ENCODE peak calls at places on chromosome 19, in seven cellular contexts. J is IMR-90, X is heart right ventricle, M is lower lobe of right lung, I is endothelial cell of umbilical vein, Y is ovary, C is ascending aorta. Z is an unnamed sample.

GRCh38 chr19:33110201-33110910 is 21.6 kb upstream of the WDR88 start:
- DNase-seq in C (no peak), X (no peak), J (peak; percentile 87), Y (no peak), I (peak; percentile 24), M (no peak), Z (no peak)

GRCh38 chr19:47483200-47483599 is 819 bp downstream of the KPTN start:
- DNase-seq in C (no peak), I (no peak), J (no peak), Y (no peak), M (no peak), X (no peak), Z (no peak)

GRCh38 chr19:46903458-46903857 is 42.7 kb downstream of the ARHGAP35 start:
- DNase-seq in M (no peak), C (no peak), I (peak; percentile 37), Y (no peak), J (no peak), X (no peak), Z (no peak)

GRCh38 chr19:39110263-39110967 is 15.2 kb upstream of the PAK4 start:
- DNase-seq in C (no peak), M (peak; percentile 74), Y (peak; percentile 50), X (peak; percentile 48), I (peak; percentile 28), J (no peak), Z (no peak)

GRCh38 chr19:17076539-17076919 is 952 bp downstream of the MYO9B start:
- DNase-seq in M (no peak), I (peak; percentile 19), C (no peak), X (no peak), J (no peak), Y (no peak), Z (no peak)

GRCh38 chr19:49421039-49421877 is 2.0 kb downstream of the PTH2 start:
- DNase-seq in Y (peak; percentile 59), J (peak; percentile 17), X (peak; percentile 73), I (peak; percentile 50), C (no peak), M (peak; percentile 77), Z (peak; percentile 91)

GRCh38 chr19:55473613-55474012 is 2.8 kb upstream of the ZNF628 start:
- DNase-seq in M (no peak), X (no peak), Y (no peak), I (no peak), J (no peak), C (no peak), Z (no peak)

GRCh38 chr19:48614436-48615144 is at the start of gene FAM83E:
- DNase-seq in X (no peak), C (no peak), J (no peak), I (no peak), M (peak; percentile 92), Y (peak; percentile 53), Z (peak; percentile 88)

GRCh38 chr19:46753420-46754155 is 7.3 kb upstream of the STRN4 start:
- DNase-seq in X (no peak), M (no peak), I (peak; percentile 41), J (no peak), Y (no peak), C (no peak), Z (no peak)

GRCh38 chr19:58355891-58356235 is 2.6 kb upstream of the A1BG start:
- DNase-seq in Y (no peak), C (no peak), M (peak; percentile 45), I (no peak), X (no peak), J (no peak), Z (peak; percentile 84)

GRCh38 chr19:57269515-57270250 is 10.6 kb upstream of the ZNF460 start:
- DNase-seq in X (no peak), M (no peak), I (peak; percentile 34), Y (no peak), J (peak; percentile 96), C (no peak), Z (no peak)

GRCh38 chr19:33201473-33201872 is 7.3 kb downstream of the LRP3 start:
- DNase-seq in I (no peak), M (no peak), C (no peak), X (no peak), Y (no peak), J (no peak), Z (peak; percentile 42)

GRCh38 chr19:49349567-49349966 is 12.6 kb downstream of the TEAD2 start:
- DNase-seq in C (no peak), X (no peak), Y (no peak), J (no peak), M (no peak), I (no peak), Z (no peak)

GRCh38 chr19:23482829-23483228 is 87.6 kb upstream of the ZNF91 start:
- DNase-seq in J (no peak), I (no peak), X (no peak), C (no peak), M (no peak), Y (no peak), Z (no peak)

GRCh38 chr19:23403581-23404324 is 8.5 kb upstream of the ZNF91 start:
- DNase-seq in Y (no peak), C (no peak), J (no peak), I (no peak), X (no peak), M (no peak), Z (no peak)

GRCh38 chr19:52600639-52601024 is 30.5 kb downstream of the ZNF701 start:
- DNase-seq in C (no peak), J (peak; percentile 3), I (no peak), X (no peak), M (peak; percentile 54), Y (peak; percentile 44), Z (no peak)

GRCh38 chr19:41442473-41443360 is at the start of gene ERICH4:
- DNase-seq in J (no peak), M (no peak), X (no peak), Y (no peak), C (no peak), I (no peak), Z (no peak)

GRCh38 chr19:14559916-14560775 is 11.7 kb downstream of the NDUFB7 start:
- DNase-seq in C (no peak), M (no peak), Y (no peak), J (no peak), I (no peak), X (peak; percentile 61), Z (no peak)

GRCh38 chr19:12162882-12163806 is at the start of gene ZNF136:
- DNase-seq in Y (peak; percentile 90), J (peak; percentile 95), X (peak; percentile 98), C (peak; percentile 89), I (peak; percentile 96), M (peak; percentile 97), Z (peak; percentile 97)

GRCh38 chr19:7706188-7706530 is 4.2 kb upstream of the FCER2 start:
- DNase-seq in I (no peak), M (no peak), C (no peak), X (no peak), J (no peak), Y (no peak), Z (no peak)
- H3K27ac ChIP-seq in I (no peak overlapping the region), M (peak overlapping the region; percentile 24), C (peak overlapping the region; percentile 16), X (no peak overlapping the region), J (no peak overlapping the region), Y (no peak overlapping the region), Z (peak overlapping the region; percentile 44)

DNA sequence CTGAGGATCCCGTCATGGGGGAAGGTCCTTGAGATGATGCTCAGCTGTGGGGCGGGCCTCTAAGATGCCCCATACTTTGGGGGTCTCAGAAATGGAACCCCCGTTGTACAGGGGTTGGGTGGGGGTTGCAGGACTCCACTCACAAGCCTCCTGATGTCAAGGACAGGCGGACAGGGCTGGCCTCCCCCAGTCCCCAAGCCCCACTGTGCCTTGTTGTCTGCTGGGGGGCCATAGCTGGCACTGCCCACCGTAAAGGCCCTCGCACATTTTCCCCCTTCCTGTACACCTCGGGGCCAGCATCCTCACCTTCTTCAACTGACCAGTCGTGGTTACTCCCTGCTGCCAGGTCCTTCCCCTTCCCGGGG is 2.7 kb downstream of the SNAPC2 start:
- DNase-seq in Y (no peak), I (no peak), C (no peak), X (no peak), M (no peak), J (no peak), Z (no peak)
- H3K4me1 ChIP-seq in Y (peaks cover 36% of the 10 kb centered on the region), I (peaks cover 20% of the 10 kb centered on the region), C (peaks cover 29% of the 10 kb centered on the region), X (peaks cover 20% of the 10 kb centered on the region), M (peaks cover 47% of the 10 kb centered on the region), J (peaks cover 17% of the 10 kb centered on the region), Z (peaks cover 34% of the 10 kb centered on the region)

DNA sequence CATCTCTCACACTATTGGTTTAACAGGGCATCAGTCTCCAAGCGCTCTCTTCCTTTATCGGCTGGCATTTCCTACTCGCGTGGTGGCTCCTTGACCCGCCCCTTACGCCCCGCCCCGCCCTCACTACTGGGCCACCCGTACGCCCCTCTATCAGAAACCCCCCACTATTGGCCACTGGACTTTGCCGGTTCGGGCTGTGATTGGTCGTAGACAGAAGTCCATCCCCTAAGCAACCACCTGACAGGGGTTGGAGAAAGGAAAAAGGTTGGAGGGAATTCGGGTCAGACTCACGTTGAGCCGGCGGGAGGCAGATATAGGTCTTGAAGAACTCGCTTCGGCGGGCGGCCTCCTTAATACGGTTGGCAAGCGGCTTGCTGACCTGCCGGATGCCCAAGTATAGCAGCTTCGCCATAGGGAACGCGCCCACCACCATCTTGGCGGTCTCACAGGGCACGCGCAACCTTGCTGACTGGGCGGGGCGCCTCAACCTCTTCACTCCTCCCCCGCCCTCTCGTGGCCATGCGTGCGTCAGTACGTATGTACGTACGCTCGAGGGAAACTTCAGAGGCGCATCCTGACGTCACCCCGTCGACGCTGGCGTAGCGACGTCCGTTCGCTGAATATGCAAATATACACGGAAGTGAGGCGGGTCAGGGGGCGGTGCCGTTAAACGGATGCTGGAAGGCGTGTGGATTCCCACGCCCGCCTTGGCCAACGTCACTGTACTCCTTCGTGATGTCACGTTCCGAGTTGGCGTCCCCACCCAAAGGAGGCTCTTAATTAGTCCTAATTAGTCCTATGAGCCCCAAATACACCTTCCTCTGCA is at the start of gene OPA3:
- DNase-seq in Y (peak; percentile 99), M (peak; percentile 100), I (peak; percentile 100), C (peak; percentile 99), X (peak; percentile 100), J (peak; percentile 100), Z (peak; percentile 98)
- TF ChIP-seq CTCF in Y (peak; percentile 43), M (no peak), I (no peak), C (no peak), X (peak; percentile 35), J (no peak), Z (peak; percentile 39)

GRCh38 chr19:34664168-34664567 is 12.8 kb downstream of the SCGB2B2 start:
- DNase-seq in X (no peak), J (no peak), I (no peak), Y (no peak), C (no peak), M (no peak), Z (no peak)

GRCh38 chr19:34662919-34663318 is 14.0 kb downstream of the SCGB2B2 start:
- DNase-seq in J (no peak), M (no peak), X (no peak), Y (no peak), C (no peak), I (peak; percentile 29), Z (no peak)

GRCh38 chr19:34666958-34667265 is 10.0 kb downstream of the SCGB2B2 start:
- DNase-seq in C (no peak), I (no peak), J (no peak), M (no peak), Y (no peak), X (no peak), Z (no peak)

GRCh38 chr19:34666200-34666957 is 10.6 kb downstream of the SCGB2B2 start:
- DNase-seq in J (no peak), C (no peak), M (no peak), I (no peak), X (no peak), Y (no peak), Z (peak; percentile 67)

GRCh38 chr19:34664870-34665269 is 12.1 kb downstream of the SCGB2B2 start:
- DNase-seq in Y (no peak), M (no peak), J (no peak), I (no peak), C (no peak), X (no peak), Z (no peak)
- H3K27ac ChIP-seq in Y (no peak overlapping the region), M (no peak overlapping the region), J (no peak overlapping the region), I (no peak overlapping the region), C (no peak overlapping the region), X (no peak overlapping the region), Z (no peak overlapping the region)

GRCh38 chr19:2080336-2080988 is 15.7 kb downstream of the MOB3A start:
- DNase-seq in M (no peak), J (no peak), C (no peak), Y (no peak), X (no peak), I (no peak), Z (peak; percentile 20)
- H3K4me1 ChIP-seq in M (peaks cover 35% of the 10 kb centered on the region), J (no peaks in the 10 kb centered on the region), C (no peaks in the 10 kb centered on the region), Y (no peaks in the 10 kb centered on the region), X (peaks cover 9% of the 10 kb centered on the region), I (peaks cover 8% of the 10 kb centered on the region), Z (peaks cover 28% of the 10 kb centered on the region)